ENCODE peak calls at places on chromosome 3, in ten cellular contexts. O is cardiac muscle cell; W is dorsolateral prefrontal cortex; L is OCI-LY7; E is stomach; N is fibroblast of lung; H is RWPE1; I is CD4-positive, alpha-beta memory T cell; T is suprapubic skin; P is testis. S is an unnamed sample.

GRCh38 chr3:59809750-59810444 is 760.1 kb upstream of the CFAP20DC start:
- DNase-seq in L (peak), N (peak), T (no peak), O (no peak), I (peak), P (peak), E (no peak), W (no peak), H (peak), S (no peak)

GRCh38 chr3:59101091-59101738 is 51.4 kb upstream of the CFAP20DC start:
- DNase-seq in T (no peak), O (no peak), L (no peak), I (no peak), N (no peak), H (peak), P (no peak), W (no peak), E (no peak), S (no peak)

GRCh38 chr3:99836681-99837080 is 19.0 kb downstream of the CMSS1 start:
- DNase-seq in E (no peak), H (no peak), O (no peak), P (no peak), L (no peak), I (no peak), W (no peak), T (no peak), N (no peak), S (no peak)

GRCh38 chr3:48502728-48503168 is 1.2 kb downstream of the SHISA5 start:
- DNase-seq in N (no peak), W (no peak), H (no peak), I (no peak), T (no peak), E (peak), P (no peak), L (no peak), O (no peak), S (no peak)

GRCh38 chr3:36804295-36805055 is 40.1 kb upstream of the DCLK3 start:
- DNase-seq in L (no peak), N (no peak), H (no peak), W (peak), O (no peak), P (no peak), I (no peak), E (no peak), T (no peak), S (peak)

GRCh38 chr3:183296944-183297343 is 43.9 kb downstream of the B3GNT5 start:
- DNase-seq in E (no peak), N (no peak), P (no peak), H (no peak), O (no peak), I (no peak), W (no peak), L (no peak), T (no peak), S (no peak)

GRCh38 chr3:66037330-66037985 is 1.3 kb downstream of the MAGI1 start:
- DNase-seq in E (peak), P (peak), T (no peak), O (peak), H (peak), L (no peak), W (peak), I (no peak), N (peak), S (no peak)

GRCh38 chr3:24387493-24387892 is 107.2 kb downstream of the THRB start:
- DNase-seq in W (no peak), E (no peak), P (no peak), T (no peak), I (no peak), L (no peak), N (peak), H (no peak), O (no peak), S (no peak)

GRCh38 chr3:25696019-25696418 is 31.3 kb upstream of the TOP2B start:
- DNase-seq in L (no peak), T (no peak), I (no peak), W (no peak), O (no peak), P (no peak), E (no peak), N (no peak), H (no peak), S (no peak)

GRCh38 chr3:126488886-126489569 is 13.3 kb upstream of the ZXDC start:
- DNase-seq in N (no peak), T (no peak), I (no peak), L (no peak), H (no peak), E (no peak), O (no peak), W (no peak), P (no peak), S (no peak)

GRCh38 chr3:56188201-56188600 is 280.1 kb downstream of the ERC2 start:
- DNase-seq in E (no peak), W (peak), L (no peak), T (no peak), I (no peak), O (no peak), P (no peak), H (no peak), N (no peak), S (no peak)

GRCh38 chr3:112308151-112308911 is 14.3 kb upstream of the SLC9C1 start:
- DNase-seq in O (peak), E (no peak), N (peak), W (no peak), L (no peak), H (no peak), I (no peak), P (peak), T (no peak), S (no peak)

GRCh38 chr3:19866751-19867347 is 67.2 kb downstream of the EFHB start:
- DNase-seq in H (peak), E (peak), N (peak), L (peak), T (no peak), P (peak), I (peak), O (peak), W (no peak), S (no peak)

GRCh38 chr3:45988100-45988761 is 7.4 kb downstream of the FYCO1 start:
- DNase-seq in O (no peak), N (peak), E (no peak), P (no peak), T (no peak), W (no peak), H (no peak), L (no peak), I (no peak), S (peak)

GRCh38 chr3:45988804-45989203 is 6.8 kb downstream of the FYCO1 start:
- DNase-seq in L (no peak), O (no peak), W (no peak), T (no peak), H (peak), E (no peak), N (peak), I (no peak), P (no peak), S (no peak)

GRCh38 chr3:45985532-45986302 is 9.9 kb downstream of the FYCO1 start:
- DNase-seq in P (no peak), W (no peak), H (no peak), O (no peak), N (peak), L (no peak), I (no peak), E (no peak), T (no peak), S (no peak)

GRCh38 chr3:45986303-45986982 is 9.2 kb downstream of the FYCO1 start:
- DNase-seq in I (no peak), P (no peak), T (no peak), E (peak), H (peak), W (no peak), O (peak), N (peak), L (no peak), S (no peak)

GRCh38 chr3:45987368-45988099 is 8.1 kb downstream of the FYCO1 start:
- DNase-seq in H (no peak), O (no peak), I (no peak), P (peak), W (no peak), N (peak), L (no peak), E (no peak), T (peak), S (peak)
- H3K27ac ChIP-seq in H (no peak), O (peak), I (no peak), P (peak), W (peak), N (peak), L (no peak), E (peak), T (peak), S (peak)

GRCh38 chr3:128243602-128244504 is 90.6 kb downstream of the EEFSEC start:
- DNase-seq in E (no peak), T (no peak), L (no peak), I (no peak), N (no peak), W (no peak), O (no peak), P (no peak), H (no peak), S (no peak)
- H3K27ac ChIP-seq in E (no peak), T (no peak), L (no peak), I (no peak), N (peak), W (no peak), O (no peak), P (no peak), H (no peak), S (no peak)

GRCh38 chr3:184485906-184486305 is 75.7 kb upstream of the EPHB3 start:
- DNase-seq in I (no peak), W (no peak), L (no peak), N (no peak), T (no peak), P (no peak), E (no peak), H (no peak), O (no peak), S (peak)
- H3K27ac ChIP-seq in I (no peak), W (no peak), L (no peak), N (no peak), T (no peak), P (no peak), E (no peak), H (no peak), O (no peak), S (no peak)

DNA sequence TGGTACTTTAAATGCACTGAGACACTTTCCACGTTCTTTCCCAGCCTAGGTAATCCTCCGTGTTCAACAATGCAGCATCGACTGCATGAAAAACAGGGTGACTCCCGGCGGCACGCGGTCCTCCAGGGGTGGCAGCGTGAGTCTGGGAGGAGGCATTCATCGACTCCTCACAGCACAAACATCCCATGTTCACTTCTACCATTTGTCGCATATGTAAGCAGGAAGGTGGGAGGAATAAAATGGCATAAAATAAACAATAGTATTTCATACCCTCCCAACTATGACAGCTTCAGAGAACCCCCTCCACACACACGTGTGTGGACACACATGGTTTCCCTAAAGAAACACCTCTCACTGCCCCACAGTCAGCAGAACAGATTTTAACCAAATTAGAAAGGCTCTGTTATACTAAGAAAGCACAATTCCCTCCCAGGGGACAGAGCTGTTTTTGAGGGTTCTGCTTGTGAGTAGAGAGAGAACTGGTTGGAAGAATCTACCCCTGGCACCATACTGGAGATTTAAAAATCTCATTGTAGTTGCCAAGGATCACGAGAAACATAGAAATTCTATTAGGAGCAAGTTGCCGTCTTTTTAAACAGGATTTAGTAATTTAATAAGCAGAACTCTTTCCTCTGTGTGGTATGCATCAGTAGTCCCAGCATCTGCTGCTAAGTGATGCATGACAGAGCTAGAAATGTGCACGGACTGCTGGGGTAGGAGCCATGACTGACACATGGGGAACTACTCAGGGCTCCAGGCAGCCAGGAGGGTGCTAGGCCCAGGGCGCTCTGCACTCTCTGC is 6.0 kb downstream of the FAM43A start:
- DNase-seq in T (no peak), I (no peak), W (no peak), O (no peak), P (no peak), E (peak), H (no peak), L (peak), N (no peak), S (no peak)
- H3K27ac ChIP-seq in T (no peak), I (no peak), W (no peak), O (no peak), P (no peak), E (no peak), H (no peak), L (peak), N (no peak), S (no peak)

GRCh38 chr3:127953636-127954035 is 38.6 kb downstream of the KBTBD12 start:
- DNase-seq in P (no peak), E (no peak), O (no peak), N (peak), I (no peak), L (no peak), W (no peak), T (no peak), H (peak), S (no peak)

GRCh38 chr3:127953092-127953491 is 38.1 kb downstream of the KBTBD12 start:
- DNase-seq in O (no peak), H (no peak), T (no peak), L (no peak), I (no peak), P (no peak), E (no peak), W (no peak), N (peak), S (no peak)

GRCh38 chr3:127954642-127955041 is 39.6 kb downstream of the KBTBD12 start:
- DNase-seq in L (no peak), W (no peak), P (no peak), E (no peak), I (no peak), T (no peak), H (no peak), N (no peak), O (peak), S (no peak)

GRCh38 chr3:127951276-127951675 is 36.2 kb downstream of the KBTBD12 start:
- DNase-seq in L (no peak), W (no peak), O (no peak), E (no peak), P (no peak), H (no peak), T (no peak), I (no peak), N (peak), S (no peak)

GRCh38 chr3:127949446-127949845 is 34.4 kb downstream of the KBTBD12 start:
- DNase-seq in E (no peak), W (no peak), L (no peak), I (no peak), T (no peak), N (no peak), P (no peak), H (no peak), O (no peak), S (no peak)
- H3K27ac ChIP-seq in E (no peak), W (no peak), L (no peak), I (no peak), T (no peak), N (no peak), P (no peak), H (no peak), O (no peak), S (no peak)

DNA sequence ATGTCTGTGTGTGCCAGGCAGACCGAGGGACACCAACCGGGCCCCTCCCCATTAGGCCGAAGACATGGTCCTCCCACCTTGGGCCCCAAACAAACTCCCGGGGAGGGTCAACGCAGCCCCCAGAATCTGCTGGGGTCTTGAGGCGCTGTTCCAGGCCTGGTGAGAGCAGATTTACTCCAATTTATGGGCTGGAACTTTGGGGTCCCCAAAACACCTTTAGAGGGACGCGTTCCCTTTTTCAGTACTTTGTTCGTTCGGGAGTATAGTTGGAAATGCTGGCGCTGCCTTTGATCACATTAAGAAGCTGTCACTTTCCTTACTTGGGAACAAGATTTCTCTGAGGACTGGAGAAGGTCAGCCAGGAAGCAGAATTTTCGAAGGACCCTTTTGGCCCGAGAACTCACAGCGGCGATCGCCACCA is 2.3 kb downstream of the GATA2 start:
- DNase-seq in L (no peak), I (no peak), N (no peak), P (no peak), T (peak), E (no peak), O (no peak), H (no peak), W (no peak), S (no peak)
- H3K27ac ChIP-seq in L (no peak), I (no peak), N (peak), P (no peak), T (no peak), E (no peak), O (no peak), H (no peak), W (peak), S (no peak)

GRCh38 chr3:69306239-69307185 is 79.4 kb downstream of the FRMD4B start:
- DNase-seq in W (peak), H (peak), N (peak), O (peak), P (peak), E (peak), L (peak), T (no peak), I (peak), S (no peak)
- H3K27ac ChIP-seq in W (peak), H (no peak), N (no peak), O (no peak), P (peak), E (no peak), L (no peak), T (peak), I (no peak), S (peak)

DNA sequence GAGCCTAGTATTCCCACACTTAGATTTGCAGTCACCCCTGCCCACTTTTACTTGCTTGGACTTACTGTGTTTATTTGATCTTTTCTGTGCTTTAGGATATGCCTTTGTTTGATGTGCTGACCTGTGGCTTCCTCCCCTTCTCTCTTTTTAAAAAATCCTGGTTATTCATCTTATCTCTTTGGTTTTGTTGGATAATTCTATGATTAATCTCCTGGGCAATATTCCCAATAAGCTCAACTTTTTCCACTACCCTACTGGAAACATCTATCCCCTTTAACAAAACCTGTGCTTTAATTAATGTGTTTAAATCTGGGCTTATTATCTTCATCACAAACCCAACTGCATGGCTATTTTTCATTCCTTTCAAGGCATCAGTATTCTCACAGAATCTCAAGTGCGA is 476.0 kb upstream of the TGFBR2 start:
- DNase-seq in E (no peak), W (no peak), N (no peak), I (no peak), O (no peak), P (no peak), L (no peak), T (no peak), H (no peak), S (no peak)
- H3K27ac ChIP-seq in E (no peak), W (no peak), N (no peak), I (no peak), O (peak), P (no peak), L (no peak), T (no peak), H (no peak), S (no peak)

DNA sequence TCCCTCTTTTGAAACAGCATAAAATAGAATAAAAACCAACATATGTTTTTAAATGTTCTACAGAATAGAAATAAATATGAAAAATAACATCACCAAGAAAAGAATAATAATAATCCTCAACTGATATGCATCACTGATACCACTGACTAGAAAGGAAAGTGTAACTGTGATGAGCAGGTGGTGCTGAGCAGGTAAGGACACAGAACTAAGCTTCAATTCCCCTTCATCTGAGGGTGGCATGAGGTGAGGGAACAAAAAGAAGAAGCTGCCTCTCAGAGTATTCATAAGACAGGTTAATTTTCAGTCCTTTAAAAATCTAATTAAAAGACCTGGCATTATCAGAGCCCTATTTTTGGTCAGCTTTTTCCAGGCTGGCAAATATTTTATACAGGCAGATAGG is 216.3 kb downstream of the PLCH1 start:
- DNase-seq in E (no peak), L (peak), P (no peak), W (no peak), I (no peak), O (no peak), N (no peak), T (no peak), H (no peak), S (no peak)
- H3K27ac ChIP-seq in E (no peak), L (no peak), P (no peak), W (no peak), I (no peak), O (no peak), N (no peak), T (no peak), H (no peak), S (no peak)

S was measured in esophagus muscularis mucosa.